ENCODE peak calls at places on chromosomes 5 and 9, in four cellular contexts. L, V, I and X are unnamed samples.

GRCh38 chr5:150044712-150045111 is 41.6 kb downstream of the CSF1R start:
- DNase-seq in L (no peak), V (no peak), I (no peak), X (no peak)

GRCh38 chr5:143635146-143635752 is 176.7 kb upstream of the HMHB1 start:
- DNase-seq in V (no peak), L (no peak), I (no peak), X (no peak)

GRCh38 chr9:104934686-104935413 is 6.9 kb upstream of the ABCA1 start:
- DNase-seq in V (no peak), I (no peak), L (no peak), X (no peak)

GRCh38 chr9:110579763-110580255 is 268 bp upstream of the SVEP1 start:
- DNase-seq in V (no peak), I (no peak), L (peak; percentile 69), X (no peak)

GRCh38 chr9:98158071-98158791 is 34.2 kb downstream of the CORO2A start:
- DNase-seq in L (no peak), V (no peak), I (no peak), X (no peak)

GRCh38 chr9:25716220-25716872 is 38.1 kb upstream of the TUSC1 start:
- DNase-seq in I (no peak), L (peak; percentile 67), V (no peak), X (peak; percentile 7)

GRCh38 chr5:68187268-68188055 is 28.1 kb upstream of the PIK3R1 start:
- DNase-seq in V (no peak), L (peak; percentile 72), I (no peak), X (no peak)

GRCh38 chr9:134872482-134873231 is 8.0 kb upstream of the FCN2 start:
- DNase-seq in L (no peak), I (no peak), V (peak; percentile 25), X (no peak)

GRCh38 chr5:151094054-151094858 is 13.4 kb upstream of the TNIP1 start:
- DNase-seq in V (no peak), I (no peak), L (no peak), X (no peak)

GRCh38 chr5:149143470-149143869 is 2.2 kb downstream of the ABLIM3 start:
- DNase-seq in V (no peak), I (no peak), L (no peak), X (no peak)

GRCh38 chr5:157219491-157220271 is 39.0 kb downstream of the ITK start:
- DNase-seq in V (no peak), L (no peak), I (no peak), X (no peak)

GRCh38 chr5:54646285-54647101 is 128.9 kb downstream of the SNX18 start:
- DNase-seq in I (peak; percentile 61), L (peak; percentile 64), V (no peak), X (peak; percentile 20)

GRCh38 chr5:55188656-55189380 is 15.8 kb upstream of the CDC20B start:
- DNase-seq in L (no peak), I (no peak), V (no peak), X (no peak)

GRCh38 chr9:134381671-134382505 is 55.6 kb downstream of the RXRA start:
- DNase-seq in I (peak; percentile 51), L (no peak), V (no peak), X (no peak)

GRCh38 chr5:107538331-107539162 is 132.2 kb downstream of the EFNA5 start:
- DNase-seq in V (peak; percentile 81), L (no peak), I (no peak), X (no peak)

GRCh38 chr9:77810047-77810446 is 161.9 kb upstream of the GNA14 start:
- DNase-seq in I (no peak), V (no peak), L (no peak), X (no peak)

GRCh38 chr9:20640331-20641187 is 18.3 kb upstream of the MLLT3 start:
- DNase-seq in L (no peak), I (peak; percentile 78), V (peak; percentile 40), X (peak; percentile 78)

GRCh38 chr5:3218916-3219650 is 376.5 kb upstream of the IRX1 start:
- DNase-seq in L (no peak), V (no peak), I (no peak), X (no peak)

GRCh38 chr9:114911167-114911821 is 19.1 kb downstream of the TNFSF8 start:
- DNase-seq in L (peak; percentile 85), V (peak; percentile 73), I (no peak), X (peak; percentile 42)

GRCh38 chr9:120366646-120367019 is 213.3 kb downstream of the CDK5RAP2 start:
- DNase-seq in L (peak; percentile 52), V (peak; percentile 69), I (no peak), X (no peak)

GRCh38 chr5:158759276-158759675 is 340.4 kb downstream of the EBF1 start:
- DNase-seq in I (no peak), V (no peak), L (no peak), X (no peak)

GRCh38 chr9:76817489-76817888 is 53.3 kb downstream of the PCA3 start:
- DNase-seq in V (no peak), I (no peak), L (no peak), X (no peak)

GRCh38 chr5:59709833-59710232 is 183.7 kb downstream of the PDE4D start:
- DNase-seq in V (no peak), L (peak; percentile 33), I (no peak), X (no peak)

GRCh38 chr9:110298028-110298605 is 39.5 kb downstream of the TXNDC8 start:
- DNase-seq in L (no peak), V (no peak), I (no peak), X (no peak)

GRCh38 chr9:40913928-40914673 is 214.4 kb downstream of the FOXD4L6 start:
- DNase-seq in L (no peak), V (no peak), I (no peak), X (no peak)

GRCh38 chr5:54993318-54993717 is 7.9 kb upstream of the ESM1 start:
- DNase-seq in I (no peak), V (no peak), L (peak; percentile 25), X (no peak)

GRCh38 chr5:57176350-57176857 is 2.5 kb downstream of the GPBP1 start:
- DNase-seq in V (peak; percentile 33), L (no peak), I (no peak), X (no peak)

GRCh38 chr9:124133752-124134151 is 122.2 kb downstream of the LHX2 start:
- DNase-seq in L (peak; percentile 63), V (peak; percentile 77), I (no peak), X (no peak)

GRCh38 chr5:132807163-132807838 is 5.8 kb upstream of the SOWAHA start:
- DNase-seq in I (no peak), V (peak; percentile 92), L (peak; percentile 71), X (no peak)

GRCh38 chr9:25481377-25481776 is 196.9 kb downstream of the TUSC1 start:
- DNase-seq in L (no peak), V (no peak), I (no peak), X (no peak)